ENCODE peak calls at places on chromosomes 6 and 20, in four cellular contexts. W is upper lobe of right lung, H is uterus, Q is brain microvascular endothelial cell. K is an unnamed sample.

GRCh38 chr20:58890454-58891075 is 38.0 kb downstream of the GNAS start:
- DNase-seq in W (peak), H (peak), Q (peak), K (peak)

GRCh38 chr20:56171087-56172012 is 77.2 kb upstream of the MC3R start:
- DNase-seq in W (no peak), H (no peak), Q (no peak), K (peak)

GRCh38 chr20:45518282-45518681 is 2.9 kb upstream of the SPINT3 start:
- DNase-seq in W (no peak), H (no peak), Q (no peak), K (peak)

GRCh38 chr20:33437141-33437911 is 6.2 kb downstream of the SNTA1 start:
- DNase-seq in W (no peak), H (peak), Q (peak), K (no peak)

GRCh38 chr6:31710490-31711219 is 4.0 kb downstream of the LY6G6F start:
- DNase-seq in W (no peak), H (no peak), Q (no peak), K (no peak)

GRCh38 chr6:31495580-31495979 is 2.4 kb upstream of the MICB start:
- DNase-seq in W (no peak), H (no peak), Q (peak), K (no peak)

GRCh38 chr6:90765895-90766294 is 179.0 kb upstream of the MAP3K7 start:
- DNase-seq in W (no peak), H (no peak), Q (no peak), K (no peak)

GRCh38 chr6:42555477-42556457 is 8.1 kb upstream of the UBR2 start:
- DNase-seq in W (no peak), H (no peak), Q (no peak), K (no peak)

GRCh38 chr20:19129976-19130612 is 82.3 kb upstream of the SLC24A3 start:
- DNase-seq in W (no peak), H (no peak), Q (no peak), K (no peak)

GRCh38 chr6:56961151-56961550 is 6.2 kb downstream of the BEND6 start:
- DNase-seq in W (no peak), H (no peak), Q (no peak), K (no peak)

GRCh38 chr20:36015806-36016401 is 47.5 kb downstream of the CNBD2 start:
- DNase-seq in W (no peak), H (no peak), Q (no peak), K (no peak)

GRCh38 chr20:50546729-50547314 is 36.6 kb downstream of the PTPN1 start:
- DNase-seq in W (no peak), H (no peak), Q (no peak), K (peak)

GRCh38 chr20:23363257-23363649 is 1.3 kb downstream of the GZF1 start:
- DNase-seq in W (no peak), H (no peak), Q (no peak), K (peak)

GRCh38 chr6:105992315-105992961 is 93.7 kb upstream of the PRDM1 start:
- DNase-seq in W (peak), H (peak), Q (peak), K (peak)

GRCh38 chr6:43990627-43991619 is 136.3 kb downstream of the MRPL14 start:
- DNase-seq in W (peak), H (peak), Q (no peak), K (no peak)

GRCh38 chr20:47379433-47380150 is 23.1 kb upstream of the ZMYND8 start:
- DNase-seq in W (no peak), H (peak), Q (peak), K (no peak)

GRCh38 chr6:145733207-145733606 is 2.1 kb downstream of the EPM2A start:
- DNase-seq in W (no peak), H (no peak), Q (no peak), K (no peak)

GRCh38 chr20:47063407-47063806 is 168.8 kb downstream of the EYA2 start:
- DNase-seq in W (no peak), H (no peak), Q (no peak), K (no peak)

GRCh38 chr6:117498159-117498558 is 15.7 kb downstream of the DCBLD1 start:
- DNase-seq in W (no peak), H (no peak), Q (peak), K (no peak)

GRCh38 chr6:154352898-154353585 is 3.6 kb downstream of the IPCEF1 start:
- DNase-seq in W (peak), H (no peak), Q (no peak), K (no peak)

GRCh38 chr20:57582432-57583288 is 21.8 kb downstream of the PCK1 start:
- DNase-seq in W (no peak), H (peak), Q (peak), K (no peak)

GRCh38 chr20:11905460-11906150 is 12.1 kb upstream of the BTBD3 start:
- DNase-seq in W (no peak), H (no peak), Q (no peak), K (peak)

GRCh38 chr20:53884859-53885654 is 185.3 kb downstream of the BCAS1 start:
- DNase-seq in W (no peak), H (no peak), Q (peak), K (no peak)

GRCh38 chr6:75283907-75284284 is 696 bp downstream of the TMEM30A start:
- DNase-seq in W (no peak), H (no peak), Q (no peak), K (no peak)

GRCh38 chr6:75196051-75196743 is 9.7 kb downstream of the COL12A1 start:
- DNase-seq in W (no peak), H (no peak), Q (peak), K (no peak)

GRCh38 chr6:38281131-38281530 is 358.6 kb downstream of the BTBD9 start:
- DNase-seq in W (no peak), H (no peak), Q (no peak), K (no peak)

GRCh38 chr20:8414611-8415274 is 282.7 kb downstream of the PLCB1 start:
- DNase-seq in W (no peak), H (no peak), Q (peak), K (no peak)

GRCh38 chr6:5667737-5668136 is 339.0 kb downstream of the NRN1 start:
- DNase-seq in W (no peak), H (no peak), Q (no peak), K (no peak)

GRCh38 chr6:131779304-131779703 is 28.5 kb upstream of the ENPP1 start:
- DNase-seq in W (no peak), H (no peak), Q (no peak), K (no peak)

GRCh38 chr6:144351338-144351737 is 66.2 kb downstream of the UTRN start:
- DNase-seq in W (no peak), H (no peak), Q (no peak), K (no peak)

GRCh38 chr6:144351741-144352140 is 66.6 kb downstream of the UTRN start:
- DNase-seq in W (no peak), H (no peak), Q (no peak), K (peak)

GRCh38 chr6:144353871-144354314 is 68.8 kb downstream of the UTRN start:
- DNase-seq in W (no peak), H (no peak), Q (no peak), K (no peak)

GRCh38 chr6:144350176-144350575 is 65.0 kb downstream of the UTRN start:
- DNase-seq in W (no peak), H (no peak), Q (no peak), K (no peak)

DNA sequence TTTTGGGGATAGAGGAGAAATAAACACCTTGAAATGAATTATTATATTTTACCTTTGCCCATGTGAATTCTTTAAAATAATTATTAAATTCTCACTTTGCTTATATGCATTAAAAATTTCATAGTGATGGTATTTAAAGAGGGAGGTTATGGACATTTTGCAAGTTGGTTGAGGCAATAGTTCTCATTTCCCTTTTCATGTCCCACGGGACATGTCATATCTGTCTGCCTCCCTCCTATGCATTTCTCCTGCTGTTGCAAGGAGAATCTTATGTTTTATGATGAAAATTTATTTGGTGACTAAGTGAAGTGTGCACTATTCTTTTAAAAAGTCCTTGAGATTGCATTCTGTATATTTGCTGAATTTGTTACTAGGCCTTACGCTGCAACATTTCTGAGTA is 67.2 kb downstream of the UTRN start:
- DNase-seq in W (no peak), H (no peak), Q (no peak), K (no peak)
- H3K4me3 ChIP-seq in W (no peak), H (no peak), Q (no peak), K (no peak)

DNA sequence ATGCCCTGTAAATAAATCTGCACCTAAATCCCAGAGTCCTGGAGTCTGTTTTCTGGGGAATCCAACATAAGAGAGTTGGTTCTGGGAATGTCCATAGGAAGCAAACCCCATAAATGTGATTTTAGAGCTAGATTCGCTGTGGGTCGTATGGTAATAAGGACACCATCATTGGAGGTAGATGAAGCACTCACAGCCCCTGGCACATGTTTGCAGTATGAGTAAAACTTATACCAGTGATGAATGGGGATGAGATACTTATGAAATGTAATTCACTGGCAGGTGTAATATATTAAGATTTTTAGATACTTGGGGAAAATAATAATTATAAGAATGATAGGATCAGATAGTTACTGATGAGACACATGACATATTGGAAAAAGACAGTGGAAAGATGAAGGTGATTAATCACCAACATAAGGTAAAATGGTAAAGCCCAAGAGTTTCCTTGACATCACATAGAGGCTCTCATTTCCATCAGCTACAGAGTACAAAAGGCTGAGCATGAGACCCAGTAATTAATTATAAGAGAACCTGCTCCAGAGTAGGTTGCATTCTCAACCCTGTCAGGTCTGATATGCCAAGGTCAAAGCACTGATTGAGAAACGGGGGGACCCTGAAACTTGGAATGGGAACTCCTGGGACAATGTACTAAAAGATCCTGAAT is 44.7 kb upstream of the THEMIS start:
- DNase-seq in W (no peak), H (no peak), Q (no peak), K (no peak)
- H3K27ac ChIP-seq in W (no peak), H (no peak), Q (no peak), K (no peak)

GRCh38 chr6:151738960-151739359 is 68.5 kb upstream of the ESR1 start:
- DNase-seq in W (no peak), H (no peak), Q (no peak), K (no peak)
- TF ChIP-seq CTCF in W (no peak), H (no peak), Q (no peak), K (no peak)

GRCh38 chr6:53544500-53545308 is at the start of gene GCLC:
- DNase-seq in W (peak), H (peak), Q (peak), K (peak)

GRCh38 chr6:53547815-53548496 is 3.1 kb upstream of the GCLC start:
- DNase-seq in W (peak), H (peak), Q (peak), K (peak)

GRCh38 chr6:53544050-53544499 is 826 bp downstream of the GCLC start:
- DNase-seq in W (no peak), H (no peak), Q (no peak), K (peak)

GRCh38 chr6:53547166-53547814 is 2.4 kb upstream of the GCLC start:
- DNase-seq in W (no peak), H (no peak), Q (no peak), K (no peak)

GRCh38 chr6:53546256-53546655 is 1.4 kb upstream of the GCLC start:
- DNase-seq in W (no peak), H (no peak), Q (no peak), K (no peak)
- H3K4me3 ChIP-seq in W (no peak), H (no peak), Q (no peak), K (no peak)

GRCh38 chr6:13485923-13486557 is 1.4 kb downstream of the GFOD1 start:
- DNase-seq in W (peak), H (no peak), Q (no peak), K (peak)

GRCh38 chr6:13484138-13484708 is 3.2 kb downstream of the GFOD1 start:
- DNase-seq in W (no peak), H (no peak), Q (no peak), K (no peak)

GRCh38 chr6:13484827-13485226 is 2.6 kb downstream of the GFOD1 start:
- DNase-seq in W (no peak), H (no peak), Q (no peak), K (no peak)

GRCh38 chr6:13486679-13487121 is 700 bp downstream of the GFOD1 start:
- DNase-seq in W (peak), H (peak), Q (peak), K (peak)

GRCh38 chr6:13485303-13485702 is 2.1 kb downstream of the GFOD1 start:
- DNase-seq in W (no peak), H (no peak), Q (no peak), K (no peak)
- H3K27ac ChIP-seq in W (peak), H (no peak), Q (no peak), K (no peak)

GRCh38 chr20:48563191-48563884 is 264.5 kb downstream of the PREX1 start:
- DNase-seq in W (no peak), H (no peak), Q (no peak), K (no peak)
- TF ChIP-seq CTCF in W (no peak), H (no peak), Q (no peak), K (no peak)

GRCh38 chr6:156630613-156631302 is 146.4 kb upstream of the ARID1B start:
- DNase-seq in W (no peak), H (no peak), Q (no peak), K (no peak)

GRCh38 chr6:156622185-156622584 is 155.0 kb upstream of the ARID1B start:
- DNase-seq in W (no peak), H (no peak), Q (no peak), K (no peak)

GRCh38 chr6:156628805-156629204 is 148.4 kb upstream of the ARID1B start:
- DNase-seq in W (no peak), H (no peak), Q (no peak), K (no peak)

GRCh38 chr6:156633291-156633690 is 143.9 kb upstream of the ARID1B start:
- DNase-seq in W (no peak), H (no peak), Q (no peak), K (no peak)

GRCh38 chr6:156627524-156627923 is 149.7 kb upstream of the ARID1B start:
- DNase-seq in W (no peak), H (no peak), Q (no peak), K (no peak)
- H3K4me3 ChIP-seq in W (no peak), H (no peak), Q (no peak), K (no peak)

GRCh38 chr20:49285813-49286494 is 8.1 kb upstream of the ZNFX1 start:
- DNase-seq in W (no peak), H (no peak), Q (no peak), K (no peak)

GRCh38 chr20:49284818-49285217 is 7.0 kb upstream of the ZNFX1 start:
- DNase-seq in W (no peak), H (no peak), Q (no peak), K (no peak)

GRCh38 chr20:49283703-49284625 is 6.1 kb upstream of the ZNFX1 start:
- DNase-seq in W (no peak), H (no peak), Q (no peak), K (peak)

GRCh38 chr20:49286689-49287551 is 9.1 kb upstream of the ZNFX1 start:
- DNase-seq in W (no peak), H (no peak), Q (no peak), K (no peak)

GRCh38 chr20:49285233-49285668 is 7.4 kb upstream of the ZNFX1 start:
- DNase-seq in W (no peak), H (no peak), Q (no peak), K (no peak)
- H3K27ac ChIP-seq in W (no peak), H (no peak), Q (no peak), K (no peak)

GRCh38 chr6:41022294-41022693 is 16.7 kb downstream of the UNC5CL start:
- DNase-seq in W (no peak), H (no peak), Q (peak), K (no peak)
- TF ChIP-seq CTCF in W (no peak), H (no peak), Q (no peak), K (no peak)

DNA sequence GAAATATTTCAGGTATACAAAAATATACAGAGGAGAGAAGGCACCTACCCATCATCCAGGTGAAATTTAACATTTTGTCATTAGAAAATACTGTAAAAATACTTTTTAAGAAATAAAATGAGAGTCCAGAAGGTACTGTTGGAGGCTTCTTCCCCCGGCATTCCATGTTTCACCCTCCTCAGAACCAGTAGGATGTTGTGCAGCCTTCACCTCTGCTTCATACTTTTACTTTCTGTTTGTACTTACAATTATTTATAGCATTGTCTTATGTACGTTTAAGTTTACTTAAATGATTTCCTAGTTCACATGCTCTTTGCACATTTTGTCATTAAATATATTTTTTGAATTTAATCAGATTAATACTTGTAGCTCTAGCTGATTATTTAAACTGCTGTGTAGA is 30.9 kb downstream of the TMEM200A start:
- DNase-seq in W (no peak), H (no peak), Q (no peak), K (peak)
- H3K4me3 ChIP-seq in W (no peak), H (peak), Q (no peak), K (no peak)